ENCODE peak calls at places on chromosome 18, in four cellular contexts. K is pons, W is SW 1271, G is aorta. C is an unnamed sample.
A peak's percentile ranks its signal among the peaks of the same experiment; 100 is the strongest.

GRCh38 chr18:48326901-48327675 is 82.1 kb downstream of the ZBTB7C start:
- DNase-seq in K (no peak), W (no peak), G (peak; percentile 78), C (no peak)

GRCh38 chr18:43314931-43315330 is 37.6 kb upstream of the SYT4 start:
- DNase-seq in G (no peak), W (no peak), K (no peak), C (no peak)

GRCh38 chr18:44740000-44740399 is 59.3 kb downstream of the SETBP1 start:
- DNase-seq in G (no peak), K (no peak), W (no peak), C (no peak)

GRCh38 chr18:49464718-49465598 is 4.5 kb upstream of the DYM start:
- DNase-seq in W (peak; percentile 17), G (no peak), K (no peak), C (no peak)

GRCh38 chr18:67417864-67418523 is 98.5 kb downstream of the DSEL start:
- DNase-seq in G (no peak), W (peak; percentile 86), K (peak; percentile 21), C (peak; percentile 7)

GRCh38 chr18:60671022-60671421 is 298.4 kb upstream of the MC4R start:
- DNase-seq in W (no peak), K (no peak), G (no peak), C (no peak)

GRCh38 chr18:35662293-35663062 is 80.9 kb downstream of the GALNT1 start:
- DNase-seq in G (no peak), K (no peak), W (no peak), C (no peak)

GRCh38 chr18:6205706-6206105 is 209.0 kb downstream of the L3MBTL4 start:
- DNase-seq in K (no peak), W (no peak), G (no peak), C (no peak)

GRCh38 chr18:50469380-50469781 is 90.5 kb upstream of the MAPK4 start:
- DNase-seq in W (no peak), G (peak; percentile 78), K (no peak), C (peak; percentile 22)

GRCh38 chr18:56748698-56749268 is 97.6 kb downstream of the WDR7 start:
- DNase-seq in K (peak; percentile 71), G (no peak), W (peak; percentile 24), C (peak; percentile 46)

GRCh38 chr18:45416168-45416567 is 199.1 kb upstream of the SLC14A2 start:
- DNase-seq in W (no peak), K (no peak), G (no peak), C (no peak)

GRCh38 chr18:3193354-3193753 is 26.4 kb downstream of the MYOM1 start:
- DNase-seq in W (no peak), G (no peak), K (no peak), C (no peak)

GRCh38 chr18:3088444-3088843 is 75.5 kb upstream of the LPIN2 start:
- DNase-seq in W (no peak), G (no peak), K (no peak), C (no peak)

GRCh38 chr18:647304-647703 is 10.1 kb upstream of the TYMS start:
- DNase-seq in G (no peak), K (no peak), W (no peak), C (no peak)